ENCODE peak calls at places on chromosomes 12 and 14, in four cellular contexts. F is endothelial cell; M is A549; V is activated T-cell treated with anti-CD3 and anti-CD28 coated beads, Interleukin-2, amount 50 U/mL, for 48 hours. O is an unnamed sample.

GRCh38 chr12:1837541-1838206 is 17.3 kb downstream of the LRTM2 start:
- DNase-seq in M (no peak), V (no peak), F (no peak), O (no peak)

GRCh38 chr12:9405861-9406563 is 197.8 kb upstream of the PZP start:
- DNase-seq in F (no peak), M (no peak), V (no peak), O (no peak)

GRCh38 chr14:92916201-92916600 is 6.7 kb upstream of the CHGA start:
- DNase-seq in F (no peak), V (no peak), M (no peak), O (no peak)

GRCh38 chr14:76644875-76645518 is 116.3 kb upstream of the VASH1 start:
- DNase-seq in F (peak), M (peak), V (peak), O (peak)

GRCh38 chr12:131202592-131203378 is 249.1 kb downstream of the ADGRD1 start:
- DNase-seq in V (no peak), F (no peak), M (no peak), O (no peak)

GRCh38 chr14:100160534-100160916 is 1.1 kb upstream of the DEGS2 start:
- DNase-seq in M (no peak), V (no peak), F (no peak), O (no peak)

GRCh38 chr14:68402525-68403101 is 390.3 kb downstream of the ZFP36L1 start:
- DNase-seq in V (no peak), F (no peak), M (no peak), O (no peak)

GRCh38 chr14:96064866-96065265 is 25.7 kb downstream of the C14orf132 start:
- DNase-seq in V (no peak), M (no peak), F (no peak), O (no peak)

GRCh38 chr12:108603743-108604142 is 5.9 kb upstream of the TMEM119 start:
- DNase-seq in M (no peak), V (no peak), F (no peak), O (no peak)

GRCh38 chr12:109256011-109256410 is 53.1 kb downstream of the FOXN4 start:
- DNase-seq in F (no peak), V (no peak), M (no peak), O (no peak)

GRCh38 chr14:23406725-23407355 is 1.2 kb downstream of the MYH6 start:
- DNase-seq in M (no peak), F (no peak), V (no peak), O (no peak)

O was measured in HAP-1.